ENCODE peak calls at places on chromosomes 4 and X, in nine cellular contexts. Q is GM23248, P is HCT116, J is MM.1S, M is SK-N-SH, C is neural progenitor cell, O is PC-3, W is hepatocyte, B is GM23338. V is an unnamed sample.

GRCh38 chrX:140229187-140229586 is 263.9 kb upstream of the CXorf66 start:
- DNase-seq in Q (no peak), P (no peak), J (no peak), M (no peak), C (no peak), O (no peak), W (no peak), B (peak; percentile 55), V (no peak)

GRCh38 chr4:10182446-10183424 is 66.1 kb upstream of the WDR1 start:
- DNase-seq in Q (no peak), P (no peak), J (no peak), M (no peak), C (no peak), O (no peak), W (no peak), B (no peak), V (no peak)

GRCh38 chr4:158094413-158095110 is 78.3 kb downstream of the GASK1B start:
- DNase-seq in Q (peak; percentile 38), P (peak; percentile 96), J (no peak), M (no peak), C (no peak), O (peak; percentile 93), W (peak; percentile 58), B (peak; percentile 17), V (no peak)

GRCh38 chr4:168503652-168504362 is 7.0 kb downstream of the PALLD start:
- DNase-seq in Q (no peak), P (no peak), J (no peak), M (no peak), C (no peak), O (peak; percentile 42), W (no peak), B (no peak), V (no peak)

GRCh38 chr4:102497986-102498385 is 3.2 kb upstream of the NFKB1 start:
- DNase-seq in Q (peak; percentile 51), P (no peak), J (no peak), M (no peak), C (no peak), O (no peak), W (no peak), B (no peak), V (no peak)

GRCh38 chr4:183429489-183429888 is 14.9 kb upstream of the CDKN2AIP start:
- DNase-seq in Q (no peak), P (no peak), J (no peak), M (no peak), C (no peak), O (no peak), W (no peak), B (no peak), V (no peak)

GRCh38 chr4:167218022-167218608 is 16.2 kb downstream of the SPOCK3 start:
- DNase-seq in Q (no peak), P (no peak), J (no peak), M (no peak), C (no peak), O (peak; percentile 79), W (peak; percentile 37), B (no peak), V (no peak)

GRCh38 chrX:13479452-13479813 is 90.0 kb upstream of the EGFL6 start:
- DNase-seq in Q (no peak), P (no peak), J (no peak), M (no peak), C (no peak), O (no peak), W (no peak), B (no peak), V (no peak)

GRCh38 chr4:89765966-89766365 is 71.0 kb downstream of the SNCA start:
- DNase-seq in Q (peak; percentile 68), P (no peak), J (no peak), M (no peak), C (no peak), O (no peak), W (no peak), B (no peak), V (no peak)

GRCh38 chrX:103483720-103484119 is 35.6 kb downstream of the RAB40A start:
- DNase-seq in Q (no peak), P (no peak), J (no peak), M (no peak), C (no peak), O (no peak), W (no peak), B (no peak), V (no peak)

GRCh38 chrX:40479777-40480318 is 100.9 kb upstream of the ATP6AP2 start:
- DNase-seq in Q (no peak), P (no peak), J (no peak), M (no peak), C (no peak), O (no peak), W (no peak), B (no peak), V (no peak)

DNA sequence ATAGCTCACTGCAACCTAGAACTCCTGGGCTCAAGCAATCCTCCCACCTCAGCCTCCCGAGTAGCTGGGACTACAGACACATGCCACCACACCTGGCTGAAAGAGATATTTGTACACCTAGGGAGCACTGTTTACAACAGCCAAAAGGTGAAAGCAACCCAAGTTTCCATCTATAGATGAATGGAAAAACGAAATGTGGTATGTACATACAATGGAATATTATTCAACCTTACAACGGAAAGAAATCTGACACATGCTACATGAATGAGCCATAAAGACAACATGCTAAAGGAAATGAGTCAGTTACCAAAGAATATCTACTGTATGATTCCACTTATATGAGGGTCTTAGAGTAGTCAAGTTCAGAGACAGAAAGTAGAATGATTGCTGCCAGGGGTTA is 52.2 kb downstream of the ABCG2 start:
- DNase-seq in Q (peak; percentile 32), P (no peak), J (no peak), M (no peak), C (no peak), O (peak; percentile 73), W (no peak), B (no peak), V (no peak)
- TF ChIP-seq EZH2phosphoT487 in Q (no peak), P (no peak), J (no peak), M (no peak), C (no peak), O (no peak), W (no peak), B (no peak), V (no peak)

DNA sequence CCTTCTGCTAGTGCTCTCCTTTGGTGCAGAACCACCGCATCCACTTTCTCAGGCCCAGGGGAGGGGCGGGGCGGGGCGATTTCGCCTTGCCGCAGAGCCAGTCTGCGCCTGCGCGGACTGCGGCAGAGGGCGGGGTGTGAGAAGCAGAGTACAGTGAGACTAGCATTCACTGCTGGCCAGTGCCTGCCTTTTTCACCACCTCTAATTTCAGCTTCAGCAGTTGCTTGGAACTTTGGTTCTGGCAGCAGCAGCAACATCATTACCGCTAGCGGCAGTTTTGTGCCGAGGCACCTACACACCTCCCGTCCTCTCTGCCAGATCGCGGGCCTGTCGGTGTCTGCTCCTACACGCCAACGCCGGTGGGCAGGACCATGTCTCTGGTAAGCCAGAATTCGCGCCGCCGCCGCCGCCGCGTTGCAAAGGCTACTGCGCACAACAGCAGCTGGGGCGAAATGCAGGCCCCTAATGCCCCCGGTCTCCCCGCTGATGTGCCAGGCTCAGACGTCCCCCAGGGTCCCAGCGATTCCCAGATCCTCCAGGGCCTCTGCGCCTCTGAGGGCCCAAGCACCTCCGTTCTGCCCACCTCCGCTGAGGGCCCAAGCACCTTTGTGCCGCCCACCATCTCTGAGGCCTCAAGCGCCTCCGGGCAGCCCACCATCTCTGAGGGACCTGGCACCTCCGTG is at the start of gene MAGEE1:
- DNase-seq in Q (peak; percentile 74), P (peak; percentile 32), J (peak; percentile 75), M (peak; percentile 80), C (peak; percentile 85), O (peak; percentile 75), W (peak; percentile 79), B (peak; percentile 63), V (peak; percentile 70)
- H3K79me2 ChIP-seq in Q (no peaks in the 10 kb centered on the region), P (no peaks in the 10 kb centered on the region), J (no peaks in the 10 kb centered on the region), M (no peaks in the 10 kb centered on the region), C (no peaks in the 10 kb centered on the region), O (no peaks in the 10 kb centered on the region), W (no peaks in the 10 kb centered on the region), B (peaks cover 15% of the 10 kb centered on the region), V (no peaks in the 10 kb centered on the region)

GRCh38 chr4:68895561-68896198 is 55.9 kb downstream of the UGT2A3 start:
- DNase-seq in Q (no peak), P (no peak), J (no peak), M (no peak), C (no peak), O (peak; percentile 16), W (no peak), B (no peak), V (no peak)
- TF ChIP-seq EZH2phosphoT487 in Q (no peak), P (no peak), J (no peak), M (no peak), C (no peak), O (no peak), W (no peak), B (no peak), V (no peak)

GRCh38 chr4:107858158-107858742 is 33.5 kb downstream of the SGMS2 start:
- DNase-seq in Q (no peak), P (no peak), J (no peak), M (no peak), C (no peak), O (no peak), W (no peak), B (peak; percentile 13), V (no peak)
- H3K79me2 ChIP-seq in Q (peaks cover 20% of the 10 kb centered on the region), P (peaks cover 25% of the 10 kb centered on the region), J (no peaks in the 10 kb centered on the region), M (no peaks in the 10 kb centered on the region), C (no peaks in the 10 kb centered on the region), O (peaks cover 20% of the 10 kb centered on the region), W (peaks cover 28% of the 10 kb centered on the region), B (no peaks in the 10 kb centered on the region), V (no peaks in the 10 kb centered on the region)